ENCODE peak calls at places on chromosomes 7 and 10, in five cellular contexts. T, V, H, P and W are unnamed samples.

GRCh38 chr10:114184276-114184675 is 5.1 kb downstream of the TDRD1 start:
- DNase-seq in T (no peak), V (peak; percentile 20), H (no peak), P (no peak), W (peak; percentile 73)

GRCh38 chr10:58782876-58783859 is 270.5 kb downstream of the BICC1 start:
- DNase-seq in T (no peak), V (no peak), H (no peak), P (peak; percentile 78), W (peak; percentile 33)

GRCh38 chr7:79593819-79594218 is 140.4 kb upstream of the MAGI2 start:
- DNase-seq in T (no peak), V (no peak), H (no peak), P (no peak), W (no peak)

GRCh38 chr10:98485959-98486358 is 39.2 kb upstream of the HPS1 start:
- DNase-seq in T (no peak), V (peak; percentile 42), H (no peak), P (peak; percentile 65), W (no peak)

GRCh38 chr7:66308411-66308810 is 103.3 kb downstream of the TPST1 start:
- DNase-seq in T (no peak), V (no peak), H (no peak), P (no peak), W (no peak)

GRCh38 chr10:117462424-117462792 is 80.1 kb upstream of the EMX2 start:
- DNase-seq in T (no peak), V (peak; percentile 67), H (peak; percentile 35), P (peak; percentile 62), W (no peak)

GRCh38 chr7:17928055-17928454 is 12.2 kb downstream of the SNX13 start:
- DNase-seq in T (no peak), V (no peak), H (no peak), P (no peak), W (no peak)

GRCh38 chr10:87092356-87092860 is 2.2 kb downstream of the GLUD1 start:
- DNase-seq in T (no peak), V (peak; percentile 60), H (peak; percentile 7), P (peak; percentile 75), W (peak; percentile 2)

GRCh38 chr7:84971360-84971759 is 215.5 kb downstream of the SEMA3D start:
- DNase-seq in T (no peak), V (no peak), H (no peak), P (no peak), W (no peak)

GRCh38 chr10:124652701-124653100 is 91.5 kb downstream of the FAM53B start:
- DNase-seq in T (no peak), V (no peak), H (no peak), P (no peak), W (no peak)

GRCh38 chr7:45192546-45193177 is 35.1 kb downstream of the RAMP3 start:
- DNase-seq in T (no peak), V (no peak), H (no peak), P (no peak), W (no peak)

GRCh38 chr7:29609162-29610030 is 45.8 kb downstream of the PRR15 start:
- DNase-seq in T (no peak), V (peak; percentile 97), H (peak; percentile 67), P (peak; percentile 83), W (peak; percentile 19)

GRCh38 chr10:44913312-44914079 is 2.4 kb downstream of the TMEM72 start:
- DNase-seq in T (no peak), V (no peak), H (no peak), P (no peak), W (no peak)

GRCh38 chr10:125538947-125539649 is 143.9 kb downstream of the TEX36 start:
- DNase-seq in T (no peak), V (no peak), H (no peak), P (no peak), W (no peak)

GRCh38 chr7:931871-932650 is 22.4 kb downstream of the ADAP1 start:
- DNase-seq in T (peak; percentile 62), V (no peak), H (no peak), P (no peak), W (no peak)

GRCh38 chr7:749121-749520 is 22.0 kb upstream of the PRKAR1B start:
- DNase-seq in T (peak; percentile 71), V (peak; percentile 10), H (no peak), P (no peak), W (no peak)

GRCh38 chr7:150450491-150450992 is at the start of gene GIMAP8:
- DNase-seq in T (peak; percentile 80), V (no peak), H (no peak), P (no peak), W (no peak)

GRCh38 chr7:130400120-130400572 is 19.9 kb downstream of the CPA1 start:
- DNase-seq in T (no peak), V (no peak), H (no peak), P (peak; percentile 77), W (no peak)

GRCh38 chr7:130398751-130399150 is 18.5 kb downstream of the CPA1 start:
- DNase-seq in T (no peak), V (no peak), H (no peak), P (no peak), W (no peak)

GRCh38 chr7:130397472-130397871 is 17.2 kb downstream of the CPA1 start:
- DNase-seq in T (no peak), V (no peak), H (no peak), P (no peak), W (no peak)

GRCh38 chr7:130401531-130401930 is 21.2 kb downstream of the CPA1 start:
- DNase-seq in T (no peak), V (no peak), H (no peak), P (no peak), W (no peak)

DNA sequence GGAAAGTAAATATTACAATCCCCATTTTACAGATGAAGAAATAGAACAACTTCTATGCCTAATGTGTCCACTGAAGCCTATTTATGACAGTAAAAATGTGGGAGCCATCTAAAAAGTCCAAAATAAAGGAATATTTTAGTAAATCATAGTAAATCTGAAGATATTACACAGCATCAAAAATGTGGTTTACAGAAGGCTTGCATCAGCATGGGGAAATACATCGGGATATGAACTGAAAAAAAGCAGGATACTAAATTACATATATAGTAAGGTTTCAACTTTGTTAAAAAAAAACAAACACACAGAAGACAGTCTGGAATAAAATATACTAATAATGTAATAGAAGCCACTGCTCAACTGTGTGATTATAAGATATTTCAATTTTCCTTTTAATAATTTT is 20.8 kb downstream of the CPA1 start:
- DNase-seq in T (no peak), V (no peak), H (no peak), P (no peak), W (no peak)
- H3K27ac ChIP-seq in T (no peak overlapping the region), V (no peak overlapping the region), H (no peak overlapping the region), P (no peak overlapping the region), W (no peak overlapping the region)

DNA sequence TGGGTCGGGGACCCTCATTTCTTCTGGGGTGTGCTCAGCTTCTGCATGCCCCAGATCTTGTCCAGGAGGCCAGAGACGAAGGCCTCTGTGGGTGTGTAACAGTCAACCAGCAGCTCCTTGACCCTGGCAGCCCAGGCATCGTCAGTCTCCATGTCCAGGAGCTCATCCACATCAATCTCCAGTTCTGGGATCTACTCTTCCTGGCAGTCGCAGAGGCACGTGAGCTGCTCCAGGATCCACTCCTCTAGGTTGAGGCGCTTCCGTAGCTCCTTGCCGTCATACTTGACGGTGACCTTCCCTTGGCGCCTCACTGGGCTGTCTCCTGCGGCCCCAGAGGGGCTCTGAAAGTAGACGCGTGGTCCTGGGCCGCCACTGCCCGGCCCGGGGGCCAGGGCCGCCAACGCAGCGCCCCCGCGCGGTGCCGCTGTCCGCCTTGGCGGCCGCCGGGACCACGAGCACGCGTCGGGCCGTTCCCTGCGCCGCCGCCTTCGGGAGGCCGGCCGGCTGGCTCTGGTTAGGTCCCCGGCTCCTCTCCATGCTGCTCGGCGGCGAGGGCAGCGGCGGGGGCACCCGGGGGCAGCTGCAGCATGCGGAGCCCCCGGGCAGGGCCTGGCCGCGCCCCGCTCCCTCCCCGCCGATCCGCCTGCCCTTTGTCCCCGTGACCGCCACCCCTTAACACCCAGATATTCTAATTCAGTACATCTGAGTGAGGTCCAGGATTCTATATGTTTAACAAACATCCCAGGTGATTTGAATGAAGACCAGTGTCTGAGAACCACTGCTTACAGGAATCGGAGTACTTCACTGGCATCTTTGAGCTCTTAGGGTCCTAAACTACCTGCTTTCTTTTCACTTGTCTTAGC is 170.5 kb downstream of the SEPTIN7 start:
- DNase-seq in T (no peak), V (no peak), H (no peak), P (peak; percentile 39), W (no peak)
- H3K4me3 ChIP-seq in T (peak overlapping the region; percentile 6), V (no peak overlapping the region), H (no peak overlapping the region), P (no peak overlapping the region), W (no peak overlapping the region)

GRCh38 chr10:4354382-4354812 is 471.6 kb upstream of the AKR1E2 start:
- DNase-seq in T (no peak), V (no peak), H (no peak), P (peak; percentile 39), W (no peak)

GRCh38 chr10:4351723-4352565 is 474.1 kb upstream of the AKR1E2 start:
- DNase-seq in T (no peak), V (no peak), H (no peak), P (peak; percentile 60), W (no peak)

GRCh38 chr10:4353964-4354363 is 472.0 kb upstream of the AKR1E2 start:
- DNase-seq in T (no peak), V (peak; percentile 3), H (no peak), P (peak; percentile 63), W (no peak)

GRCh38 chr10:4352566-4352961 is 473.4 kb upstream of the AKR1E2 start:
- DNase-seq in T (no peak), V (peak; percentile 70), H (no peak), P (peak; percentile 50), W (no peak)

GRCh38 chr10:4353059-4353655 is 472.9 kb upstream of the AKR1E2 start:
- DNase-seq in T (no peak), V (peak; percentile 82), H (no peak), P (peak; percentile 58), W (no peak)
- H3K27ac ChIP-seq in T (peak overlapping the region; percentile 83), V (no peak overlapping the region), H (no peak overlapping the region), P (peak overlapping the region; percentile 5), W (no peak overlapping the region)

GRCh38 chr7:27155816-27156507 is 513 bp downstream of the HOXA7 start:
- DNase-seq in T (peak; percentile 83), V (no peak), H (peak; percentile 47), P (peak; percentile 78), W (peak; percentile 51)

GRCh38 chr7:27158436-27159277 is 2.2 kb upstream of the HOXA7 start:
- DNase-seq in T (peak; percentile 75), V (no peak), H (no peak), P (no peak), W (no peak)

GRCh38 chr7:27157717-27158431 is 1.4 kb upstream of the HOXA7 start:
- DNase-seq in T (no peak), V (no peak), H (no peak), P (no peak), W (no peak)

GRCh38 chr7:27156508-27156898 is at the start of gene HOXA7:
- DNase-seq in T (peak; percentile 94), V (no peak), H (peak; percentile 60), P (peak; percentile 91), W (peak; percentile 92)

DNA sequence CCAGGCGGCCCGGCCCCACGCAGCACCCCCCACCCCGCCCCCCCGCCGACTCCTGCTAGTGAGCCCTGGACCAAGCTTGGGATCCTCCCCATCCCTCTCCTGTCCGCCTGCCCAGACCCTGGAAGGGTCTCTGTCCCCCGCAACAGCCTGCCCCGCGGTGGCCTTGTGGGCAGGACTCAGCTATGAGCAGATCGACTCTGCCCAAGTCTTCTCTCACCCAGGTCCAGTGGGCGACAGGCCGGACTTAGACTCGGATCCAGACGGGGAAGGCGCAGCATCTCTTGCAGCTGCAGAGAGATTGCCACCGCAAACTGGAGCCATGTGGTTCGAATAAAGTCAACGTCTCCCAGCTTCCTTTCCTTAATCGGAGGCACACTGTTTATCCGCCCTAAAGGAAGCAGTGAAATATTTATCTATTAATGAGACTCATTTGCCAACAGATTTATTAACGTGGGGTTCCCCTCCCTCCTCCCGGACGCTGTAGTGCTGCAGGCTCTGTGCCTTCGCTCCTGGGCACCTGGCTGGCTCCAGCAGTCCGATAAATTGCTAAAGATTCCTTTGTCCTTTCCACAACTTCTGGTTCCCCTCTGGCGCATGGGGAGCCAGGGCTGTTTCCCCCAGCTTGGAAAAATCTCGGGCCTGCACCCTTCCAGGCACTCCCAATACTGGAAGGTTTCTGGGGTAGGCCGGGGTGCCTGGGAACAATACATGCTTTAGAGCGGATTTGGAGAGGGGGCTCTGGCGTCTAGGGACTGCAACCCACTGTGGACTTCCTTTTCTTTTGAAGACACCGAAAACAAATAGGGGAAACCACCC is 634 bp upstream of the HOXA7 start:
- DNase-seq in T (peak; percentile 75), V (no peak), H (no peak), P (peak; percentile 57), W (no peak)
- H3K4me3 ChIP-seq in T (peak overlapping the region; percentile 14), V (no peak overlapping the region), H (no peak overlapping the region), P (peak overlapping the region; percentile 88), W (peak overlapping the region; percentile 82)